ENCODE peak calls at places on chromosomes 7 and 10, in six cellular contexts. E is neuronal stem cell, X is OCI-LY7, A is mammary epithelial cell, I is HepG2, D is IMR-90. U is an unnamed sample.

GRCh38 chr7:73715648-73716317 is 3.7 kb downstream of the STX1A start:
- DNase-seq in A (peak), I (peak), X (peak), E (no peak), D (peak), U (peak)

GRCh38 chr10:24484771-24485170 is 238.9 kb downstream of the ARHGAP21 start:
- DNase-seq in D (no peak), E (no peak), I (no peak), A (no peak), X (no peak), U (no peak)

GRCh38 chr10:24721254-24722106 is 2.2 kb downstream of the ARHGAP21 start:
- DNase-seq in X (no peak), E (no peak), A (peak), I (no peak), D (peak), U (no peak)

GRCh38 chr7:136923111-136923510 is 54.7 kb downstream of the CHRM2 start:
- DNase-seq in I (no peak), E (no peak), A (peak), D (peak), X (no peak), U (no peak)

GRCh38 chr10:124728071-124728829 is 15.9 kb downstream of the FAM53B start:
- DNase-seq in A (no peak), E (no peak), D (peak), X (no peak), I (no peak), U (no peak)

GRCh38 chr10:71773221-71773971 is at the start of gene VSIR:
- DNase-seq in A (peak), X (peak), E (peak), D (peak), I (peak), U (peak)

GRCh38 chr10:10796774-10797415 is 220.8 kb upstream of the CELF2 start:
- DNase-seq in A (peak), I (no peak), X (no peak), E (no peak), D (peak), U (no peak)

GRCh38 chr7:106583133-106583532 is 77.8 kb downstream of the CCDC71L start:
- DNase-seq in A (no peak), I (no peak), D (peak), E (no peak), X (no peak), U (no peak)

GRCh38 chr10:93535293-93535692 is 31.2 kb upstream of the FFAR4 start:
- DNase-seq in X (no peak), E (no peak), A (no peak), I (no peak), D (no peak), U (no peak)

GRCh38 chr7:585229-585711 is 65.6 kb upstream of the PDGFA start:
- DNase-seq in E (no peak), X (no peak), A (no peak), D (no peak), I (no peak), U (no peak)

GRCh38 chr7:25720427-25720826 is 431.6 kb upstream of the NFE2L3 start:
- DNase-seq in A (peak), D (peak), X (peak), E (no peak), I (no peak), U (peak)

GRCh38 chr7:101197991-101198390 is 2.8 kb downstream of the MOGAT3 start:
- DNase-seq in X (no peak), D (no peak), A (no peak), I (no peak), E (no peak), U (no peak)

GRCh38 chr7:52026140-52026539 is 709.5 kb upstream of the COBL start:
- DNase-seq in X (no peak), E (no peak), A (no peak), D (no peak), I (no peak), U (no peak)

GRCh38 chr7:958221-959200 is 4.0 kb upstream of the ADAP1 start:
- DNase-seq in X (no peak), E (no peak), D (no peak), A (no peak), I (no peak), U (no peak)

GRCh38 chr7:36085096-36085495 is 68.0 kb upstream of the EEPD1 start:
- DNase-seq in A (no peak), I (no peak), E (no peak), D (no peak), X (no peak), U (no peak)

GRCh38 chr7:3089493-3089892 is 45.8 kb upstream of the CARD11 start:
- DNase-seq in X (peak), I (peak), A (no peak), E (peak), D (peak), U (no peak)

GRCh38 chr10:4947635-4948596 is 15.3 kb upstream of the AKR1C1 start:
- DNase-seq in X (no peak), A (peak), I (peak), E (no peak), D (peak), U (no peak)

GRCh38 chr7:148905093-148905666 is 21.1 kb upstream of the EZH2 start:
- DNase-seq in I (no peak), A (no peak), X (no peak), D (no peak), E (no peak), U (peak)

GRCh38 chr7:155471728-155472127 is 13.8 kb downstream of the EN2 start:
- DNase-seq in X (no peak), A (no peak), D (no peak), E (no peak), I (no peak), U (no peak)

GRCh38 chr7:2165610-2166594 is 66.8 kb downstream of the MAD1L1 start:
- DNase-seq in A (no peak), D (no peak), E (no peak), X (peak), I (no peak), U (peak)

GRCh38 chr7:87056346-87056745 is 3.1 kb downstream of the ELAPOR2 start:
- DNase-seq in X (no peak), A (no peak), I (no peak), D (no peak), E (no peak), U (no peak)

GRCh38 chr10:17109475-17110207 is 20.0 kb downstream of the CUBN start:
- DNase-seq in A (peak), X (no peak), E (no peak), D (peak), I (no peak), U (no peak)

GRCh38 chr7:74262639-74263398 is 8.6 kb upstream of the RFC2 start:
- DNase-seq in E (no peak), A (no peak), I (peak), D (no peak), X (no peak), U (no peak)

GRCh38 chr7:139359366-139360209 is at the start of gene LUC7L2:
- DNase-seq in A (peak), D (peak), X (peak), E (peak), I (peak), U (peak)

GRCh38 chr7:2764621-2765020 is 76.6 kb downstream of the AMZ1 start:
- DNase-seq in X (no peak), A (no peak), D (no peak), I (no peak), E (no peak), U (peak)

GRCh38 chr7:299169-299568 is 9.2 kb downstream of the FOXL3 start:
- DNase-seq in I (no peak), X (no peak), D (no peak), A (no peak), E (no peak), U (no peak)

GRCh38 chr10:97459933-97460332 is 14.0 kb downstream of the ZDHHC16 start:
- DNase-seq in A (no peak), E (no peak), X (no peak), D (no peak), I (no peak), U (no peak)

GRCh38 chr7:51067757-51068156 is 248.9 kb downstream of the COBL start:
- DNase-seq in D (peak), E (peak), X (peak), A (peak), I (peak), U (peak)

GRCh38 chr10:59129867-59130266 is 46.6 kb upstream of the PHYHIPL start:
- DNase-seq in D (no peak), X (no peak), A (no peak), I (no peak), E (no peak), U (no peak)

GRCh38 chr10:51445587-51445986 is 253.8 kb downstream of the CSTF2T start:
- DNase-seq in A (no peak), I (no peak), D (peak), X (no peak), E (no peak), U (no peak)

GRCh38 chr7:101527844-101528667 is 101.0 kb downstream of the MYL10 start:
- DNase-seq in D (peak), X (no peak), A (no peak), I (no peak), E (no peak), U (no peak)

DNA sequence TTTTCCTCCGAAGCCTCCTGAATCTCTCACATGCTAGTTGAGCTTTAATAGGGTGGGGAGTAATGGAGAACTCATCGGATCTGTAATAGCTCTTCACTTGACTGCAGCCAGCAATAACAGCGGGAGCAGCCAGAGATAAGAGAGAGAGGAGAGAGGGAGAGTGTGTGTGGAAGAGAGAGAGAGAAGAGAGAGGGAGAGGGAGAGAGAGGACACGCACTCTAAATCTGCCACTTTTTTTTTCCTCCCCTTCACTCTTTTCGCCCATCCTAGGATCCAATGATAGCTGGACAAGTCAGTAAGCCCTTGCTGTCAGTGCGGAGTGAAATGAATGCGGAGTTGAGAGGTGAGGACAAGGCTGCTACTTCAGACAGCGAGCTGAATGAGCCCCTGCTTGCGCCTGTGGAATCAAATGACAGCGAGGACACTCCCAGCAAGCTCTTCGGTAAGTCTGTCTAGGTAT is 107.9 kb downstream of the POU6F2 start:
- DNase-seq in E (peak), X (no peak), D (no peak), A (peak), I (no peak), U (no peak)
- H3K4me2 ChIP-seq in E (peak), X (no peak), D (peak), A (no peak), I (no peak), U (no peak)

DNA sequence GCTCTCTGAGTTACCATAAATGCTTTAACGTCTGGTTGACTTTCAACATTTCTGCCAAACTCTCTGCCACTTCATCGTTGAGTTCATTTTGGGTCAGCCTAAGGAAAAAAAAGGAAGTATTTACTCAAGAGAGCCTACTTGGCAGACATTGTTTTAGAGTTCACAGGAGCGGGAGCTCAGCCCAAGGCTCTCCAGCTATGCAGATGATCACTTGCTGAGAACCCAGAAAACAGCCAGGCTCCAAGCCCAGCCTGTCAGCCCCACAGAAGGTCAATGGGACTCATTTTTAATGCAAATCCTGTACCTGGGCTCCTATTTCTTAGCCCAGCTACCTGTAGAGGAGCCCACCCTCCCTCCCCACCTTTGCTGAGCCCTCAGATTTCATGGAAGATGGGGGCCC is 45.5 kb downstream of the NOD1 start:
- DNase-seq in I (no peak), E (no peak), D (peak), X (no peak), A (no peak), U (peak)
- H3K27ac ChIP-seq in I (no peak), E (no peak), D (peak), X (no peak), A (no peak), U (peak)

GRCh38 chr10:43294892-43295291 is 28.0 kb upstream of the RASGEF1A start:
- DNase-seq in I (no peak), E (no peak), D (no peak), A (no peak), X (no peak), U (no peak)

GRCh38 chr10:43294241-43294658 is 27.4 kb upstream of the RASGEF1A start:
- DNase-seq in X (no peak), I (no peak), A (no peak), D (no peak), E (no peak), U (no peak)

GRCh38 chr10:43293677-43294057 is 26.8 kb upstream of the RASGEF1A start:
- DNase-seq in D (no peak), E (no peak), X (no peak), A (no peak), I (no peak), U (no peak)

GRCh38 chr10:43295436-43295835 is 28.6 kb upstream of the RASGEF1A start:
- DNase-seq in E (no peak), D (no peak), A (no peak), I (no peak), X (no peak), U (no peak)

GRCh38 chr10:43292745-43293676 is 26.1 kb upstream of the RASGEF1A start:
- DNase-seq in X (peak), E (peak), D (peak), A (peak), I (peak), U (peak)
- H2AFZ ChIP-seq in X (peak), E (no peak), D (peak), A (no peak), I (no peak), U (no peak)

DNA sequence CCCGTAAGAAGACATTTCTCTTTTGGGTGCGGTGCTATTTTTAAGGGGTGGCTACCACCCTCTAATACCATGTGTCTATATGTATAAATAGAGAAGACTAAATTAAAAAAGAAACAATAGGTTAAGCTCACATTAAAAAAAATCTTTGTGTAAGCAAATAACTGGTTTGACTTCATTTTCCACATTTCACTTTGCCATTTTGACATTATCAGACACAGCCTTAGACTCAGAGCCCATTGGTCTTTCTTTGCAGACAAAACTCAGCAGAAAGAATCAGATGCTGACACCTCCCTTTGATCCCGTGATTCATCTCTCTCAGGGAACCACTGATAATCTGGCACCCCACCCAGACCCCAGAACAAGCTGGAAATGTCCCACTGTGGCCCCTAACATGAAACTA is 74.5 kb downstream of the EMX2 start:
- DNase-seq in I (no peak), E (no peak), X (no peak), D (no peak), A (no peak), U (no peak)
- H3K4me2 ChIP-seq in I (no peak), E (no peak), X (no peak), D (no peak), A (no peak), U (no peak)

GRCh38 chr7:98049034-98049433 is 57.6 kb upstream of the LMTK2 start:
- DNase-seq in D (no peak), X (no peak), A (peak), E (no peak), I (no peak), U (no peak)
- H3K27ac ChIP-seq in D (no peak), X (no peak), A (peak), E (no peak), I (no peak), U (no peak)

U was measured in Karpas-422.